ENCODE peak calls at places on chromosomes 6 and 20, in ten cellular contexts. K is astrocyte of the spinal cord, D is GM13977, B is cardiac fibroblast, P is sigmoid colon, U is AG10803, I is mucosa of descending colon, R is ovary, Z is kidney epithelial cell, Q is osteocyte. H is an unnamed sample.

GRCh38 chr6:30592287-30592686 is 21.0 kb downstream of the ABCF1 start:
- DNase-seq in Z (no peak), K (no peak), D (no peak), B (no peak), I (no peak), U (no peak), P (no peak), R (no peak), Q (no peak), H (no peak)

GRCh38 chr20:48898896-48899513 is 22.5 kb upstream of the ARFGEF2 start:
- DNase-seq in Q (no peak), Z (no peak), R (no peak), U (no peak), I (no peak), K (no peak), D (no peak), B (no peak), P (no peak), H (no peak)

GRCh38 chr20:34791289-34792020 is 34.0 kb downstream of the NCOA6 start:
- DNase-seq in R (no peak), Z (no peak), U (peak; percentile 90), B (peak; percentile 70), P (no peak), D (no peak), Q (no peak), K (peak; percentile 75), I (no peak), H (no peak)

GRCh38 chr6:5205877-5206840 is 54.6 kb downstream of the LYRM4 start:
- DNase-seq in K (peak; percentile 66), Q (no peak), U (peak; percentile 78), I (no peak), B (peak; percentile 82), D (no peak), Z (peak; percentile 49), P (peak; percentile 84), R (peak; percentile 87), H (no peak)

GRCh38 chr6:131199568-131200272 is 64.5 kb downstream of the AKAP7 start:
- DNase-seq in R (no peak), K (peak; percentile 75), Z (peak; percentile 19), U (peak; percentile 72), P (no peak), I (peak; percentile 67), Q (no peak), D (peak; percentile 66), B (peak; percentile 81), H (peak; percentile 85)

GRCh38 chr6:48889429-48889828 is 573.6 kb downstream of the MMUT start:
- DNase-seq in P (no peak), Z (no peak), U (no peak), K (no peak), R (no peak), I (no peak), D (no peak), B (no peak), Q (no peak), H (no peak)

GRCh38 chr6:150408842-150409241 is 40.0 kb downstream of the IYD start:
- DNase-seq in U (no peak), P (no peak), Q (no peak), Z (no peak), D (no peak), I (peak; percentile 39), B (no peak), K (no peak), R (no peak), H (no peak)

GRCh38 chr6:2792330-2792729 is 27.1 kb downstream of the WRNIP1 start:
- DNase-seq in D (no peak), K (peak; percentile 14), Z (no peak), U (peak; percentile 37), R (no peak), P (no peak), I (no peak), B (no peak), Q (no peak), H (no peak)

GRCh38 chr6:90008908-90009501 is 114.7 kb downstream of the GJA10 start:
- DNase-seq in R (no peak), I (no peak), P (no peak), U (peak; percentile 43), B (peak; percentile 25), Q (no peak), D (no peak), Z (no peak), K (peak; percentile 54), H (no peak)

GRCh38 chr20:63118786-63119450 is 97.0 kb downstream of the YTHDF1 start:
- DNase-seq in P (no peak), U (no peak), D (no peak), I (peak; percentile 13), Z (no peak), B (no peak), K (no peak), Q (no peak), R (no peak), H (no peak)

GRCh38 chr6:3023663-3024483 is 24.2 kb downstream of the NQO2 start:
- DNase-seq in P (peak; percentile 97), K (peak; percentile 79), B (peak; percentile 95), R (peak; percentile 88), I (peak; percentile 92), U (peak; percentile 93), D (peak; percentile 87), Z (no peak), Q (peak; percentile 94), H (peak; percentile 94)

GRCh38 chr6:37371158-37372083 is 17.6 kb downstream of the RNF8 start:
- DNase-seq in P (no peak), I (no peak), U (no peak), Q (no peak), D (no peak), B (peak; percentile 45), Z (no peak), K (no peak), R (no peak), H (no peak)

GRCh38 chr6:161168281-161168891 is 105.5 kb downstream of the AGPAT4 start:
- DNase-seq in K (peak; percentile 98), B (peak; percentile 77), U (peak; percentile 94), P (no peak), I (no peak), D (no peak), R (no peak), Q (peak; percentile 85), Z (peak; percentile 91), H (no peak)

GRCh38 chr6:38307730-38308129 is 332.0 kb downstream of the BTBD9 start:
- DNase-seq in K (no peak), P (no peak), I (no peak), B (no peak), D (no peak), Z (no peak), Q (no peak), U (no peak), R (no peak), H (no peak)

GRCh38 chr20:61531553-61532345 is 279.7 kb downstream of the CDH4 start:
- DNase-seq in Z (no peak), K (peak; percentile 66), R (no peak), P (no peak), B (no peak), Q (no peak), I (no peak), U (peak; percentile 11), D (no peak), H (no peak)

DNA sequence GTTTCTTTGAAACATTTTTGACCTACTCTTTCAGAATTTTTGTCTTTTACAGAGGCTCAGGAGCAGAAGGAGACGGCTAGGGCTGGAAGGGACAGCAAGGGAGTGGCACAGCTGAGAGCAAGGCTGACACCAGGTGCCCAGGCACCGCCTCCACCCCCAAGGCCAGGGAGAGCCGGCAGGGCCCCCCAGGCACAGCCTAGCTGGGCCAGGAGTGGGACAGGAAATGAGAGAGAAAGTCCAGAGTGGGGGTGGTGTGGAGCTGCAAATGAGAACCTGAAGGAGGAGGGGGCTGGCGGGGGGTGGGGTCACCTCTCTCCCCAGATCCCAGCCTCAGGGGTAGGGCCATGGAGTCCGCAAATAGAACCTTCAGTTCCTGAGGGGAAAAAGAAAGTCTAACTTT is 236.7 kb downstream of the CDC5L start:
- DNase-seq in I (no peak), Q (no peak), R (no peak), Z (no peak), D (no peak), K (no peak), B (no peak), U (no peak), P (no peak), H (no peak)
- TF ChIP-seq CTCF in I (no peak), Q (no peak), R (no peak), Z (no peak), D (no peak), K (no peak), B (no peak), U (no peak), P (no peak), H (no peak)

GRCh38 chr20:23022849-23023248 is 12.3 kb upstream of the SSTR4 start:
- DNase-seq in U (no peak), B (peak; percentile 45), R (no peak), Z (no peak), D (no peak), P (no peak), K (no peak), Q (no peak), I (no peak), H (no peak)

GRCh38 chr20:23019403-23019802 is 15.7 kb upstream of the SSTR4 start:
- DNase-seq in Q (no peak), U (no peak), D (no peak), P (no peak), B (no peak), I (no peak), R (no peak), Z (no peak), K (no peak), H (no peak)

GRCh38 chr20:23020230-23020629 is 14.9 kb upstream of the SSTR4 start:
- DNase-seq in D (no peak), P (no peak), U (no peak), Q (no peak), K (no peak), B (no peak), R (no peak), I (no peak), Z (no peak), H (no peak)

GRCh38 chr20:23021941-23022340 is 13.2 kb upstream of the SSTR4 start:
- DNase-seq in K (no peak), P (no peak), R (no peak), Z (no peak), I (no peak), U (no peak), Q (no peak), B (no peak), D (no peak), H (no peak)

GRCh38 chr20:23021541-23021940 is 13.6 kb upstream of the SSTR4 start:
- DNase-seq in Z (no peak), D (no peak), U (no peak), R (no peak), K (no peak), Q (no peak), B (no peak), P (no peak), I (no peak), H (no peak)
- TF ChIP-seq CTCF in Z (no peak), D (no peak), U (no peak), R (no peak), K (no peak), Q (no peak), B (no peak), P (no peak), I (no peak), H (no peak)

GRCh38 chr6:149190228-149190831 is 127.2 kb upstream of the TAB2 start:
- DNase-seq in I (peak; percentile 78), D (no peak), U (no peak), K (peak; percentile 37), R (no peak), P (no peak), B (peak; percentile 28), Z (no peak), Q (no peak), H (peak; percentile 79)
- TF ChIP-seq CTCF in I (peak; percentile 9), D (peak; percentile 54), U (no peak), K (no peak), R (no peak), P (no peak), B (peak; percentile 15), Z (peak; percentile 16), Q (no peak), H (peak; percentile 33)

GRCh38 chr20:58237318-58238182 is 9.1 kb upstream of the ANKRD60 start:
- DNase-seq in B (peak; percentile 32), U (peak; percentile 80), Z (no peak), I (no peak), Q (no peak), D (no peak), K (peak; percentile 72), P (no peak), R (no peak), H (no peak)
- TF ChIP-seq CTCF in B (no peak), U (no peak), Z (no peak), I (no peak), Q (peak; percentile 1), D (no peak), K (no peak), P (no peak), R (no peak), H (peak; percentile 27)

H was measured in activated CD8-positive, alpha-beta T cell treated with anti-CD3 and anti-CD28 coated beads for 36 hours.